ENCODE peak calls at places on chromosomes 11 and 22, in six cellular contexts. R is A549, J is stomach, N is ovary, D is K562, L is body of pancreas. V is an unnamed sample.

GRCh38 chr11:71218789-71219499 is 33.4 kb downstream of the SHANK2 start:
- DNase-seq in N (no peak), L (no peak), R (no peak), J (no peak), D (no peak), V (no peak)

GRCh38 chr11:68505596-68505995 is 45.0 kb downstream of the PPP6R3 start:
- DNase-seq in L (no peak), R (no peak), D (no peak), J (no peak), N (no peak), V (no peak)

GRCh38 chr11:114110948-114111347 is 51.4 kb downstream of the ZBTB16 start:
- DNase-seq in D (no peak), N (peak; percentile 77), L (peak; percentile 77), J (peak; percentile 40), R (no peak), V (peak; percentile 58)

GRCh38 chr22:31286360-31287255 is 5.7 kb downstream of the PIK3IP1 start:
- DNase-seq in L (no peak), R (no peak), D (no peak), N (no peak), J (no peak), V (peak; percentile 32)

GRCh38 chr22:19793656-19794310 is 33.2 kb downstream of the TBX1 start:
- DNase-seq in L (no peak), N (no peak), D (no peak), R (no peak), J (no peak), V (no peak)

GRCh38 chr11:64726211-64726641 is 3.2 kb upstream of the NRXN2 start:
- DNase-seq in R (no peak), J (no peak), N (no peak), L (no peak), D (no peak), V (no peak)

GRCh38 chr22:41094036-41094435 is 1.6 kb downstream of the EP300 start:
- DNase-seq in N (no peak), D (peak; percentile 42), R (peak; percentile 21), J (no peak), L (peak; percentile 21), V (no peak)

GRCh38 chr22:22999473-22999872 is 70.8 kb upstream of the GNAZ start:
- DNase-seq in J (no peak), D (no peak), N (no peak), R (no peak), L (no peak), V (no peak)

GRCh38 chr11:44632466-44633123 is 67.1 kb downstream of the CD82 start:
- DNase-seq in L (peak; percentile 46), N (no peak), R (peak; percentile 56), J (peak; percentile 33), D (peak; percentile 70), V (no peak)

GRCh38 chr22:29916007-29916544 is 33.1 kb downstream of the MTMR3 start:
- DNase-seq in R (no peak), L (no peak), D (no peak), J (no peak), N (no peak), V (no peak)

GRCh38 chr22:48340191-48340590 is 1487.5 kb downstream of the BRD1 start:
- DNase-seq in N (no peak), J (no peak), R (no peak), D (no peak), L (peak; percentile 1), V (no peak)

GRCh38 chr11:70892889-70893288 is 359.5 kb downstream of the SHANK2 start:
- DNase-seq in N (no peak), D (no peak), R (no peak), L (no peak), J (no peak), V (no peak)

GRCh38 chr11:117094776-117095175 is 3.5 kb downstream of the SIK3 start:
- DNase-seq in R (no peak), N (no peak), D (no peak), L (peak; percentile 30), J (no peak), V (no peak)
- H3K4me1 ChIP-seq in R (peaks cover 51% of the 10 kb centered on the region), N (peaks cover 22% of the 10 kb centered on the region), D (peaks cover 39% of the 10 kb centered on the region), L (peaks cover 70% of the 10 kb centered on the region), J (peaks cover 25% of the 10 kb centered on the region), V (no peaks in the 10 kb centered on the region)

GRCh38 chr11:129319201-129319600 is 56.4 kb upstream of the BARX2 start:
- DNase-seq in L (no peak), N (no peak), D (no peak), J (no peak), R (no peak), V (no peak)
- TF ChIP-seq POLR2A in L (no peak), N (no peak), D (no peak), J (no peak), R (no peak), V (no peak)

DNA sequence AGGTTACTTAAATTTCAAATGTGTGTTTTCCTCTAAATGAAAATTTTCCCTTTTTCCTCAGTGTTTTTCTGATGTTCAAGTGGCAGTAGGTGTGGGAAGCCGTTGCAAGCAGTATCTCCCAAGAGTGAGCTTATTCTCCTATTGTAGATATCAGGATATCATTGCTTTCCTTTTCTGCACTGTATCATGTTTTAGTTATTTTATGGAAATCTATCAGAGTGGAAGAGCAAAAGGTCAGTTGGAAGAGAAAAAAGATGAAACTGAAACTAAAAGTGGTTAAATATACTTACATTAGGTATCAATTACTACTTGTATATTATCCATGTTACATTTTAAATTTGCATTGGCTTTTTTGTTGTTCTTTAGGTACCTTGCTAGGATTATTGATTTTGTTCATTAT is 57.0 kb downstream of the PDE3B start:
- DNase-seq in R (no peak), J (no peak), L (no peak), N (no peak), D (no peak), V (no peak)
- H3K4me3 ChIP-seq in R (no peak overlapping the region), J (no peak overlapping the region), L (no peak overlapping the region), N (no peak overlapping the region), D (no peak overlapping the region), V (no peak overlapping the region)

DNA sequence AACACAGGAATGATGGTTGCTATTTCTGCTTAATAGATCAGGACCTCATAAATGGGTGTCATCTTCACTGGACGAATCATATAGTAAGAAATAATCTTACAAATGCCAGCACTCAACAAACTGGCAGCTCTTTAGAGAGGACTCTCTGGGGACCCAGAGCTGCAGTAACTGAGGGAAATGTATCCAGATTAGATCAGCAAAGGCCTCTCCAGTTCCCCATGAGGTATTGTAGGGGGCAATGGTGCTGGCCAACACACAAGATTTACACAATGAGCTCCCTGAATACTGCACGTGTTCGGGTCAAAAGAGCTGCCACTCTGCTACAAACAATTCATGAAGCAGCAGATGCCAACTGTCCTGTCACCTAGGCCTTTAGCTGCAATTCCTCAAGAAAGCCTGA is 110.2 kb downstream of the RBFOX2 start:
- DNase-seq in R (no peak), J (no peak), N (no peak), D (no peak), L (no peak), V (no peak)
- H3K4me1 ChIP-seq in R (peaks cover 47% of the 10 kb centered on the region), J (peaks cover 30% of the 10 kb centered on the region), N (peaks cover 39% of the 10 kb centered on the region), D (peaks cover 13% of the 10 kb centered on the region), L (peaks cover 42% of the 10 kb centered on the region), V (peaks cover 15% of the 10 kb centered on the region)

GRCh38 chr11:33358150-33358831 is 101.1 kb downstream of the HIPK3 start:
- DNase-seq in R (no peak), N (no peak), D (no peak), J (no peak), L (no peak), V (no peak)
- TF ChIP-seq POLR2A in R (no peak), N (no peak), D (no peak), J (no peak), L (no peak), V (no peak)

DNA sequence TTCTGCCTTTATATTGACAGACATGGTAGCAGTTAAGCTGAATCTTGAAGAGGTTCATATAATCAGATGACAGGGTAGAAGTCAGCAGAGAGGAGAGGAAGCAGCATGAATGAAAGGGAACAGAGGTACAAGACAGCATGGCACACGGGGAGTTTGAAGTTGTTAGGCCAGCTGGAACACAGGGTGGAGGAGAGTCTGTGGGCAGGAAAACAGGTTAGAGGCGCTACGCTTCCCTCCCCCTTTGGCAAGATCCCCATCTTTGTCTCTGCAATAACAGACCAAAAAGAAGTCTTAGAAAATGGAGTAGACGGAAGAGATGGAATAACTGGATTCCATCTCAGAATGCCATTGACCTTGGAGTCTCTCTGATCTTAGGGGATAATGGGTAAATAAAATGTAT is 20.0 kb upstream of the NDUFC2 start:
- DNase-seq in N (no peak), L (no peak), R (no peak), D (no peak), J (no peak), V (no peak)
- H3K4me3 ChIP-seq in N (no peak overlapping the region), L (no peak overlapping the region), R (no peak overlapping the region), D (no peak overlapping the region), J (no peak overlapping the region), V (no peak overlapping the region)

GRCh38 chr22:35311551-35311999 is 11.9 kb downstream of the TOM1 start:
- DNase-seq in J (no peak), R (no peak), D (no peak), N (peak; percentile 13), L (no peak), V (no peak)
- H3K4me1 ChIP-seq in J (peaks cover 18% of the 10 kb centered on the region), R (peaks cover 37% of the 10 kb centered on the region), D (no peaks in the 10 kb centered on the region), N (peaks cover 10% of the 10 kb centered on the region), L (peaks cover 51% of the 10 kb centered on the region), V (no peaks in the 10 kb centered on the region)

DNA sequence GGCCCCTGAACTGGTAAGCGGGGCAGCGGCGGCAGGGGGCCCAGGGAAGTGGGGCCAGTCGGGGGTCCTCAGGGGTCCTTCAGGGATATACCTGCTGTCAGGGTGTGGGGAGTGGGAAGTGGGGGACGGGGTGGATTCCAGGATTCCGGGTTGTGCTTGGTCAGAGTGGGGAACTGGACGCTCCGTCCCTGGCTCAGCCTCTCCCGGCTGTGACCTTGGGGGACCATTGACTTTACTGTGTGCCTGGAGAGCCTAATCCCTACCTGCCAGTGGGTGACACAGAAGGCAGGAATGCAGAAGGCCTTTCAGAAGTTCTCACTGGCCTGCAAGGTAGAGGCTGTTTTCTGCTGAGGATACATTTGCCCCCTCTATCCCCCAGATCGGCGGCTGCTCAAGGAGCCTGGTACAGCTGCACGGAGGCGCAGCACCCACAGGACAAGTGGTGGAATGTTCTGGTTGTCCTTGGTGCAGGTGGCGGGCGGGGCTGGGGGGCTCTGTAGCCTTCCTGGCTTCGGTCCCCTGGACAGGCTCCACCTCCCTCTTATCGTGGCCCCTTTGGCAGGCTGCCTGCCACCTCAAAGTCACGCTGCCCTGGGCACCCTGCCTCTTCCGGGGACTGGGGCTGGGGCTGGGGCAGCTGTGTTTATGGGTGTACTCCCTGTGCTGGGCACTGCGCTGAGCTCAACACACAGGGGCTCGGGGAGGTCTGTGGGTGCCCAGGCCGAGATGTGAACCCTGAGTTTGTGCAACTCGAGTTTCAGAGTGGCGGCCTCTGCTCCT is 18.4 kb downstream of the KCNQ1 start:
- DNase-seq in D (no peak), L (peak; percentile 97), R (no peak), J (peak; percentile 96), N (no peak), V (no peak)
- TF ChIP-seq POLR2A in D (no peak), L (peak; percentile 49), R (no peak), J (no peak), N (no peak), V (no peak)

GRCh38 chr22:39622881-39623367 is 52.4 kb downstream of the CACNA1I start:
- DNase-seq in L (peak; percentile 66), R (peak; percentile 46), J (peak; percentile 69), D (peak; percentile 61), N (no peak), V (no peak)
- H3K4me3 ChIP-seq in L (no peak overlapping the region), R (no peak overlapping the region), J (no peak overlapping the region), D (no peak overlapping the region), N (no peak overlapping the region), V (no peak overlapping the region)